ENCODE peak calls at places on chromosomes 6 and 20, in six cellular contexts. M is HEK293T, Q is iPS-NIHi11, U is NCI-H446, T is neural crest cell, B is left lung. P is an unnamed sample.

GRCh38 chr20:43751167-43752050 is 24.6 kb upstream of the GTSF1L start:
- DNase-seq in M (no peak), Q (no peak), B (no peak), T (no peak), U (no peak), P (no peak)

GRCh38 chr6:167934426-167934864 is 63.0 kb upstream of the KIF25 start:
- DNase-seq in M (no peak), B (no peak), T (no peak), U (no peak), Q (peak; percentile 19), P (no peak)

GRCh38 chr20:49775229-49775693 is 37.4 kb upstream of the SLC9A8 start:
- DNase-seq in B (no peak), U (peak; percentile 68), M (no peak), Q (peak; percentile 43), T (peak; percentile 30), P (peak; percentile 80)

GRCh38 chr20:10368702-10369041 is 65.3 kb downstream of the MKKS start:
- DNase-seq in U (no peak), Q (no peak), T (no peak), B (no peak), M (no peak), P (no peak)

GRCh38 chr6:287500-287883 is 4.8 kb upstream of the DUSP22 start:
- DNase-seq in T (no peak), Q (no peak), B (no peak), M (no peak), U (no peak), P (no peak)

GRCh38 chr6:166902211-166902755 is 54.1 kb downstream of the RNASET2 start:
- DNase-seq in M (no peak), U (no peak), B (peak; percentile 68), T (no peak), Q (no peak), P (no peak)

GRCh38 chr20:19824861-19825260 is 66.8 kb downstream of the RIN2 start:
- DNase-seq in B (no peak), M (no peak), T (no peak), U (no peak), Q (no peak), P (no peak)

GRCh38 chr6:152642578-152643375 is 5.6 kb upstream of the SYNE1 start:
- DNase-seq in B (peak; percentile 84), T (peak; percentile 5), U (no peak), Q (peak; percentile 60), M (peak; percentile 72), P (peak; percentile 61)